ENCODE peak calls at places on chromosomes 7 and 10, in five cellular contexts. One of them, this sample, is unnamed.

GRCh38 chr10:124573726-124574455 is 112.3 kb downstream of the LHPP start:
- DNase-seq in PC-9: no peak
- DNase-seq in MCF 10A: no peak
- DNase-seq in HFF-Myc: no peak
- DNase-seq in fibroblast of lung: no peak
- DNase-seq in this sample: no peak

GRCh38 chr10:11724938-11725776 is 17.0 kb upstream of the ECHDC3 start:
- DNase-seq in HFF-Myc: peak
- DNase-seq in MCF 10A: peak
- DNase-seq in PC-9: peak
- DNase-seq in fibroblast of lung: peak
- DNase-seq in this sample: no peak

GRCh38 chr10:124743188-124744046 is 761 bp downstream of the FAM53B start:
- DNase-seq in HFF-Myc: no peak
- DNase-seq in fibroblast of lung: peak
- DNase-seq in PC-9: peak
- DNase-seq in MCF 10A: peak
- DNase-seq in this sample: no peak

GRCh38 chr10:86251426-86251825 is 115.2 kb downstream of the GRID1 start:
- DNase-seq in PC-9: no peak
- DNase-seq in MCF 10A: no peak
- DNase-seq in fibroblast of lung: no peak
- DNase-seq in HFF-Myc: no peak
- DNase-seq in this sample: no peak

GRCh38 chr7:40097728-40098127 is 36.7 kb downstream of the MPLKIP start:
- DNase-seq in fibroblast of lung: no peak
- DNase-seq in HFF-Myc: no peak
- DNase-seq in MCF 10A: no peak
- DNase-seq in PC-9: no peak
- DNase-seq in this sample: no peak

GRCh38 chr10:77328272-77328816 is 309.3 kb downstream of the KCNMA1 start:
- DNase-seq in MCF 10A: peak
- DNase-seq in fibroblast of lung: peak
- DNase-seq in PC-9: no peak
- DNase-seq in HFF-Myc: no peak
- DNase-seq in this sample: no peak

GRCh38 chr10:31759124-31759798 is 169.4 kb downstream of the ARHGAP12 start:
- DNase-seq in MCF 10A: peak
- DNase-seq in HFF-Myc: no peak
- DNase-seq in PC-9: peak
- DNase-seq in fibroblast of lung: peak
- DNase-seq in this sample: peak

GRCh38 chr7:69430502-69431145 is 167.7 kb upstream of the AUTS2 start:
- DNase-seq in PC-9: no peak
- DNase-seq in MCF 10A: no peak
- DNase-seq in HFF-Myc: no peak
- DNase-seq in fibroblast of lung: no peak
- DNase-seq in this sample: no peak

GRCh38 chr10:79334573-79334972 is 12.7 kb upstream of the PPIF start:
- DNase-seq in PC-9: no peak
- DNase-seq in MCF 10A: no peak
- DNase-seq in fibroblast of lung: no peak
- DNase-seq in HFF-Myc: no peak
- DNase-seq in this sample: no peak

GRCh38 chr10:130138479-130138866 is 2.3 kb downstream of the GLRX3 start:
- DNase-seq in PC-9: peak
- DNase-seq in HFF-Myc: no peak
- DNase-seq in fibroblast of lung: peak
- DNase-seq in MCF 10A: peak
- DNase-seq in this sample: no peak

GRCh38 chr10:101363850-101364400 is 10.0 kb downstream of the BTRC start:
- DNase-seq in PC-9: no peak
- DNase-seq in fibroblast of lung: no peak
- DNase-seq in MCF 10A: no peak
- DNase-seq in HFF-Myc: no peak
- DNase-seq in this sample: no peak

GRCh38 chr7:27955011-27955410 is 215.0 kb downstream of the TAX1BP1 start:
- DNase-seq in MCF 10A: no peak
- DNase-seq in HFF-Myc: no peak
- DNase-seq in PC-9: no peak
- DNase-seq in fibroblast of lung: no peak
- DNase-seq in this sample: no peak

GRCh38 chr7:1596181-1597043 is 26.6 kb upstream of the PSMG3 start:
- DNase-seq in fibroblast of lung: no peak
- DNase-seq in MCF 10A: no peak
- DNase-seq in HFF-Myc: no peak
- DNase-seq in PC-9: no peak
- DNase-seq in this sample: no peak

GRCh38 chr7:5455581-5456222 is 32.1 kb upstream of the TNRC18 start:
- DNase-seq in MCF 10A: no peak
- DNase-seq in fibroblast of lung: no peak
- DNase-seq in HFF-Myc: no peak
- DNase-seq in PC-9: no peak
- DNase-seq in this sample: no peak
- TF ChIP-seq CTCF in MCF 10A: no peak
- TF ChIP-seq CTCF in fibroblast of lung: no peak
- TF ChIP-seq CTCF in HFF-Myc: no peak
- TF ChIP-seq CTCF in PC-9: no peak
- TF ChIP-seq CTCF in this sample: no peak

DNA sequence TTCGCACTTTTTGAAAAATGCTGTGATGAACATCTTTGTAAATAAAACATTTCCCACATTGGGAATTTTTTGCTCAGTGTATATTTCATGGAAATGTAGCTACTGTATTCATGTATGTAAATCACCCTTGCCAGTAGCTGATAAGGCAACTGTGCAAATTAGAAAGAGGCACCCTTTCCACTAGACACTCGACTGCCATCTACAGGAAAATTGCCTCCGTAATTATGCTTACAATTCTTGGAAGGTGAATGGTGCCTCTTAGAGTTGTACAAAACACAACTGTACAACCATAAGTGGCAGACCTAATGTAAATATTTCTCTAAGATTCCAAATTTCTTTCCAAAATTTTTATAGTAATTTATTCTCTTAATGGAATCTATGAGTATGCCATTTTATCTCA is 491.7 kb downstream of the CCSER2 start:
- DNase-seq in fibroblast of lung: no peak
- DNase-seq in PC-9: no peak
- DNase-seq in HFF-Myc: no peak
- DNase-seq in MCF 10A: peak
- DNase-seq in this sample: no peak
- TF ChIP-seq CTCF in fibroblast of lung: no peak
- TF ChIP-seq CTCF in PC-9: peak
- TF ChIP-seq CTCF in HFF-Myc: no peak
- TF ChIP-seq CTCF in MCF 10A: peak
- TF ChIP-seq CTCF in this sample: no peak

DNA sequence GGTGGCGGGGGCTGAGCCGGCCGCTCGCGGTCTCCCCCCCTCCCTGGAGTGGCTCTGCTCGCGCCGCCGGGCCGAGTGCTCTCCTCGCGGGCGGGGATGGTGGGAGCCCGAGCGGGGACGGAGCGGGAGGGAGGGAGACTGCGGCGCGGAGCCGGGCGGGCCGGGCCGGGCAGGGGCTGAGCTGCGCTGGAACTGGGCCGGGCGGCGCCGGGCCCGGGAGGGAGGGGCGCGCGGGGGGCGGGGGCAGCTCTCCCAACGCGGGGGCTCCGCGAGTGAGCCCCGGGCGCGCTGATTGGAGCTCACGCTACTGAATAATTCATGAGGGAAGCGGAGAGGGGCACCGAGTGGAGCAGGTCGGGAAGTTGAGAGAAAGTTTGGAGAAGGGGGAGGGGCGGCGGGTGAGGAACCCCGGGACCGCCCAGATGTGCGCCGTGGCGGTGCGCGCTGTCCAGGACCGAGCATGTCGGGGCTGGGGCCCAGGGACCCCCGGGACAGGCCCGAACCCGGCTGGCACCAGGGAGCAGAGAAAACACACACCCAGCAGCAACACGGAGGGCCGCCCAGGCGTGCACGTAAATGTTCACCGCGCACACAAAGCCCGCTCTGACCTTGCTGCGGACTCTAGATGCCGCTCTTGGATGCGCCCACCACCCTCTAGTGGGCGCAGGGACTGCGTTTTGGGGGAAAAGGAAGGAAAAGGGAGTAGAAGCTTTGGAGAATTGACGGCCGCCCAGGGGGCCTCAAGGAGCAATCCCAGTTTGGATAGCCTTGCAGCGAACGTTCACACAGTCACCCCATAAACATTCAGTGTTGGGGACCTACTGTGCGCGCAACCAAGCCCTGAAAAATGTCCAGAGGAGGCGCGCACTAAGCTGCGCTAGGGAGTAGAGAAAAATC is at the start of gene EPHB4:
- DNase-seq in HFF-Myc: peak
- DNase-seq in MCF 10A: peak
- DNase-seq in fibroblast of lung: peak
- DNase-seq in PC-9: no peak
- DNase-seq in this sample: peak
- TF ChIP-seq CTCF in HFF-Myc: peak
- TF ChIP-seq CTCF in MCF 10A: peak
- TF ChIP-seq CTCF in fibroblast of lung: peak
- TF ChIP-seq CTCF in PC-9: no peak
- TF ChIP-seq CTCF in this sample: no peak

GRCh38 chr7:18700147-18700546 is 204.6 kb downstream of the HDAC9 start:
- DNase-seq in PC-9: no peak
- DNase-seq in HFF-Myc: no peak
- DNase-seq in fibroblast of lung: no peak
- DNase-seq in MCF 10A: peak
- DNase-seq in this sample: no peak
- TF ChIP-seq CTCF in PC-9: peak
- TF ChIP-seq CTCF in HFF-Myc: peak
- TF ChIP-seq CTCF in fibroblast of lung: no peak
- TF ChIP-seq CTCF in MCF 10A: peak
- TF ChIP-seq CTCF in this sample: no peak

DNA sequence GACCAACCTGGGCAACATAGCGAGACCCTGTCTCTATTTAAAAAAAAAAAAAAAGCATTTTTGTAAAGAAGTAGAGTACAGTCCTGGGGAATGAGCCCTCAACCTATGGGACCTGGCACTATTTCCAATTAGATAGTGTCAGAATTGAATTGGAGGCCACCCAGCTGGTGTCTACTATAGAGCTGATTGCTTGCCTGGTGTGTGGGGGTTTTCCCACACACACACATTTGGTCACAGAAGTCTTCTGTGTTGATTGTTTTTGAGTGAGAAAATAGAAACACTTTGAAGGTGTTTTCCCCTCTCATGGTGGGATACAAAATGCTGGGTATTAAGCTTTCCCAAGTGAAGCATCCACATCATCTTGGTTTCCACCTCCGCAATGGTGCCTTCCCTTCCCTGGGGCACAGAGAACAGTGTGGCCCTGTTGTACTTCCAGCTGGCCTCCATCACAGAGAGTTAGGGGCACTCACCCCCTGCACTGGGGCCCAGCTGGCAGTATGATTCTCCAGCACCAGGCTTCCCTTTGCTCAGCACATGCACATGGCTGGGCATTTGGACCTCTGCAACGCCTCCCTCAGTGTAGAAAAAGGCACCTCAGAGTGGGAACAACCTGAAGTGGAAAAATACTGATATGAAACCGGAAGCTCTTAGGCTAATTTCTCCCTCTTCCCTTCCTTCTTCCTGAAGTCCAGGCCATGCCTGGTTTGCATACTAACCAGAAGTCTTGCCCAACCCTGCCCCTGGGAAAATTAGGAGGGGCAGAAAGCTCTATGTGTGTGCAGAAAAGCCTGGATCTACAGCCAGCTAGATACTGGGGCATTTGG is 10.7 kb upstream of the NFKB2 start:
- DNase-seq in PC-9: peak
- DNase-seq in MCF 10A: peak
- DNase-seq in HFF-Myc: no peak
- DNase-seq in fibroblast of lung: peak
- DNase-seq in this sample: no peak
- TF ChIP-seq CTCF in PC-9: no peak
- TF ChIP-seq CTCF in MCF 10A: no peak
- TF ChIP-seq CTCF in HFF-Myc: no peak
- TF ChIP-seq CTCF in fibroblast of lung: no peak
- TF ChIP-seq CTCF in this sample: no peak

DNA sequence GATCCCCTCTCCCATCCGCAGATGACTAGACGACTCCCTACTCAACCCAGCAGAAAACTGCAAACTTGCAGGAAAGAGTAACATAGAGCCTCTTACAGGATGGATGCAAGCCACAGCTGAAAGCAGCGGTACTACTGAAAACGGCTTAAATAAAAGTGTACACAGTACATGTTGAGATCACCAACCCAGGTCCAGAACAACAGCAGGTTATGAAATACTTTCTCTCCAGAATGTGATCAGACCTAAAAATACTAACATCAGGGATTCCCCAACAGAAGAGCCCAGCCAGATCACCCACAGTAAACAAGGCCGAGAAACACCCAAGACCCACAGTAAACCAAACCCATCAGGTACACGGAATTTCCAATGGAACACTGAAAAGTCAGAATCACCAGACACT is 13.2 kb downstream of the ATE1 start:
- DNase-seq in MCF 10A: no peak
- DNase-seq in HFF-Myc: no peak
- DNase-seq in PC-9: no peak
- DNase-seq in fibroblast of lung: no peak
- DNase-seq in this sample: no peak
- TF ChIP-seq CTCF in MCF 10A: no peak
- TF ChIP-seq CTCF in HFF-Myc: no peak
- TF ChIP-seq CTCF in PC-9: no peak
- TF ChIP-seq CTCF in fibroblast of lung: no peak
- TF ChIP-seq CTCF in this sample: no peak

GRCh38 chr7:128939075-128939860 is 1.5 kb downstream of the IRF5 start:
- DNase-seq in MCF 10A: no peak
- DNase-seq in PC-9: no peak
- DNase-seq in fibroblast of lung: no peak
- DNase-seq in HFF-Myc: no peak
- DNase-seq in this sample: no peak

GRCh38 chr7:128938524-128939074 is 872 bp downstream of the IRF5 start:
- DNase-seq in HFF-Myc: no peak
- DNase-seq in fibroblast of lung: no peak
- DNase-seq in MCF 10A: peak
- DNase-seq in PC-9: no peak
- DNase-seq in this sample: no peak

GRCh38 chr7:128941323-128941890 is 3.7 kb downstream of the IRF5 start:
- DNase-seq in fibroblast of lung: no peak
- DNase-seq in PC-9: no peak
- DNase-seq in HFF-Myc: no peak
- DNase-seq in MCF 10A: no peak
- DNase-seq in this sample: no peak

GRCh38 chr7:128940494-128941322 is 3.0 kb downstream of the IRF5 start:
- DNase-seq in HFF-Myc: no peak
- DNase-seq in fibroblast of lung: no peak
- DNase-seq in PC-9: no peak
- DNase-seq in MCF 10A: no peak
- DNase-seq in this sample: no peak

DNA sequence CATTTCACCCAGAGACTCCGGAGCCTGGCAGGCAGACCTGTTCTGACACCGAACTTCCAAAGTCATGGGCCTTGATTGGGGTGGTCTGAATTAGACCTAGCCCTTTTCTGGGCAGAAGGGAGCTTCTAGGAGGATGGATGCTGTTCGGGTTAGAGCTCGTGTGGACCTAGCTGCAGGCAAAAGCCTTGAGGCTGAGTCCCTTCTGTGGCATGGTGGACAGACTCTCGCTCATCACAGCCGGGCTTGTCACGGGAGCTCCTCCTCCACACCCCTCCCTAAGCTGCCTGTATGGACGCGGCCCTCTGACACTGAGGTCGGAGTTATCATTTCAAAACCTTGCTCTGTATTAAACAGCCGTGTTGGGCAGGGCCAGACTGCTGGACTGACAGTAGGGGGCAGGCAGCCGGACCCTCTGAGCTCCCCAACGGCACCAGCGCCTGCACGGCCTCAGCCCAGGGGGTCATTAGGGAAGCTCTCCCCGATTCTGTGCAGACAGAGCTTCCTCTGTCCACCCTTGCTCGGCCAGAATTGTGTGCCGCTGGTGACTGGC is 2.2 kb downstream of the IRF5 start:
- DNase-seq in fibroblast of lung: no peak
- DNase-seq in PC-9: no peak
- DNase-seq in MCF 10A: no peak
- DNase-seq in HFF-Myc: no peak
- DNase-seq in this sample: no peak
- TF ChIP-seq CTCF in fibroblast of lung: no peak
- TF ChIP-seq CTCF in PC-9: no peak
- TF ChIP-seq CTCF in MCF 10A: no peak
- TF ChIP-seq CTCF in HFF-Myc: no peak
- TF ChIP-seq CTCF in this sample: no peak

This sample was measured in omental fat pad.